ENCODE peak calls at places on chromosomes 11 and 22, in five cellular contexts. L, K, A, U and N are unnamed samples.
A peak's percentile ranks its signal among the peaks of the same experiment; 100 is the strongest.

GRCh38 chr22:24737582-24737981 is 36.9 kb downstream of the PIWIL3 start:
- DNase-seq in A (no peak), U (no peak), K (no peak), L (no peak), N (no peak)

GRCh38 chr11:32213223-32213622 is 122.3 kb downstream of the RCN1 start:
- DNase-seq in L (no peak), U (no peak), K (no peak), A (no peak), N (no peak)

GRCh38 chr11:21411114-21411513 is 741.7 kb downstream of the NELL1 start:
- DNase-seq in U (no peak), K (no peak), A (no peak), L (no peak), N (no peak)

GRCh38 chr22:30763815-30764686 is 69.4 kb downstream of the OSBP2 start:
- DNase-seq in L (peak; percentile 56), K (peak; percentile 63), A (no peak), U (peak; percentile 37), N (peak; percentile 59)

GRCh38 chr11:100991541-100991940 is 138.1 kb downstream of the PGR start:
- DNase-seq in L (no peak), U (no peak), K (no peak), A (no peak), N (no peak)

GRCh38 chr11:84261707-84262106 is 975.5 kb upstream of the CCDC90B start:
- DNase-seq in K (peak; percentile 9), L (no peak), U (no peak), A (no peak), N (no peak)

GRCh38 chr11:74442601-74443000 is 24.7 kb downstream of the KCNE3 start:
- DNase-seq in U (no peak), L (no peak), A (no peak), K (no peak), N (no peak)

GRCh38 chr22:18056161-18056666 is 21.6 kb upstream of the PEX26 start:
- DNase-seq in A (no peak), K (no peak), U (peak; percentile 65), L (no peak), N (no peak)

GRCh38 chr11:5536482-5536881 is 11.9 kb downstream of the OR52H1 start:
- DNase-seq in A (no peak), U (no peak), K (no peak), L (no peak), N (no peak)

DNA sequence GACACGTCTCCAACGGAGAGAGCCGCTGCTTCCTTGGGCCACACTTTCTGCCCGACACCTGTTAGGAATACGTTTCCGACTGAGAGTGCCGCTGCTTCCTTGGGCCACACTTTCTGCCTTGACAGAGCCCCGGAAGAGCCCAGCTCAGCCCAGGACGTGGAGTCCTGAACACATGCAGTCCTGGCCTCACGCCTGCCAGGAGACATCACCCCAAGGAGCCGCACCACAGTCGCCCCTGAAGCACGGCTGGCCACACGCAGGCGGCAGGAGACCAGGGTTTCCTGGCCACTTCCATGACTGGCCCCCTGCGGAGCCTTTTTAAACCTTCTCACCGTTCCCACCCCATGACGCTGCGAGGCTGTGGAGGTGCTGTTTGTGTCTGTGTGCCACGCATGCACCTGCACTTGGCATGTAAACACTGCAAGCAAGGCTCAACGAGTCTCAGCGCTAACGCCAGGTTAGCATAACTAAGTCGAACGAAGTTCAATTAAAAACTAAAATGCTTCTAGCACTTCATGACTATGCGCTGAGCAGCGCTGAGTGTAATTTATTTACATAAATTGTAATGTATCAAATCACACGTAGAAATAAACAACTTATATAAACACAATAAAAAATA is 8.8 kb downstream of the TOLLIP start:
- DNase-seq in U (peak; percentile 14), A (peak; percentile 37), K (peak; percentile 80), L (peak; percentile 14), N (no peak)
- H3K4me1 ChIP-seq in U (no peaks in the 10 kb centered on the region), A (peaks cover 69% of the 10 kb centered on the region), K (peaks cover 70% of the 10 kb centered on the region), L (peaks cover 41% of the 10 kb centered on the region), N (peaks cover 3% of the 10 kb centered on the region)

GRCh38 chr11:29171350-29171950 is 845.4 kb downstream of the KCNA4 start:
- DNase-seq in A (no peak), U (no peak), L (no peak), K (no peak), N (no peak)

GRCh38 chr11:29173660-29174062 is 843.2 kb downstream of the KCNA4 start:
- DNase-seq in U (no peak), K (no peak), L (no peak), A (no peak), N (no peak)
- TF ChIP-seq CTCF in U (no peak), K (no peak), L (no peak), A (no peak), N (no peak)

GRCh38 chr11:71251159-71251721 is 1.1 kb downstream of the SHANK2 start:
- DNase-seq in U (no peak), A (peak; percentile 61), L (no peak), K (peak; percentile 66), N (no peak)
- H3K27ac ChIP-seq in U (no peak overlapping the region), A (peak overlapping the region; percentile 84), L (no peak overlapping the region), K (peak overlapping the region; percentile 35), N (no peak overlapping the region)

GRCh38 chr11:132353255-132353654 is 982.8 kb downstream of the NTM start:
- DNase-seq in A (no peak), L (no peak), K (no peak), U (no peak), N (no peak)
- H3K4me1 ChIP-seq in A (no peaks in the 10 kb centered on the region), L (no peaks in the 10 kb centered on the region), K (no peaks in the 10 kb centered on the region), U (no peaks in the 10 kb centered on the region), N (no peaks in the 10 kb centered on the region)

GRCh38 chr22:38291201-38291777 is 18.5 kb upstream of the TMEM184B start:
- DNase-seq in U (no peak), K (no peak), L (peak; percentile 51), A (no peak), N (no peak)
- TF ChIP-seq CTCF in U (no peak), K (no peak), L (no peak), A (no peak), N (no peak)

GRCh38 chr11:75499423-75500305 is 26.1 kb downstream of the GDPD5 start:
- DNase-seq in K (no peak), A (no peak), L (peak; percentile 31), U (peak; percentile 88), N (no peak)
- H3K27ac ChIP-seq in K (no peak overlapping the region), A (peak overlapping the region; percentile 58), L (peak overlapping the region; percentile 12), U (peak overlapping the region; percentile 79), N (no peak overlapping the region)

GRCh38 chr11:125572916-125573315 is 3.6 kb downstream of the EI24 start:
- DNase-seq in U (no peak), L (no peak), K (no peak), A (no peak), N (no peak)
- H3K4me1 ChIP-seq in U (no peaks in the 10 kb centered on the region), L (peaks cover 6% of the 10 kb centered on the region), K (no peaks in the 10 kb centered on the region), A (peaks cover 23% of the 10 kb centered on the region), N (peaks cover 16% of the 10 kb centered on the region)

GRCh38 chr22:45208993-45209838 is 31.5 kb downstream of the KIAA0930 start:
- DNase-seq in U (no peak), A (no peak), K (peak; percentile 43), L (no peak), N (no peak)
- TF ChIP-seq CTCF in U (no peak), A (peak; percentile 56), K (peak; percentile 24), L (peak; percentile 31), N (peak; percentile 54)

DNA sequence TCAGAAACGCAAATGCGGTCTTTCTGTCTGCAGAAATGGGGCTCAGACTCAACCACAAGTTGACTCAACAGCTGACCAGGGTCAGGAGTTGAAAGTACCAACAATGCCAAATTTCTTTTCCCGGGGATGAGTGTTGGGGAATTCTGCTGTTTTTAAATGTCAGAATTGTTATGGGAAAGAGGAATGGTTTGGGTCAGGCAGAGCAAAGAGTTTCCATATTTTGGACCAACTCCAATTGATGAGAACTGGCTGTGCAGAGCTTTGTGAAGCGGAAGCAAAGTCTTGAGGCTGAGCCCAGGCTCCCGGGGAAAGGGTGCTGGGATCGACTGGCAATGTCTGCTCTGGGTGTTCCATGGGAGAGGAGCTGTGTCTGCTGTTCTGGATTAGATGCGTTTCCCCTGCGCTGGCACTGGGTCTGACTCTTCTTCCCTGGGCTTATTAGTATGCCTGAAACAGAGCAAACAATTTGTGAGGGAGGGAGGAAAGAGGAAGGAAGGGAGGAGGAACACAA is 36.2 kb downstream of the TXN2 start:
- DNase-seq in U (peak; percentile 68), A (no peak), L (no peak), K (no peak), N (no peak)
- H3K27ac ChIP-seq in U (peak overlapping the region; percentile 56), A (peak overlapping the region; percentile 27), L (peak overlapping the region; percentile 14), K (no peak overlapping the region), N (no peak overlapping the region)

GRCh38 chr11:57478971-57479663 is 18.8 kb downstream of the RTN4RL2 start:
- DNase-seq in K (no peak), L (no peak), U (no peak), A (no peak), N (no peak)
- H3K4me1 ChIP-seq in K (peaks cover 19% of the 10 kb centered on the region), L (peaks cover 19% of the 10 kb centered on the region), U (no peaks in the 10 kb centered on the region), A (peaks cover 38% of the 10 kb centered on the region), N (peaks cover 29% of the 10 kb centered on the region)